ENCODE peak calls at places on chromosomes 7 and 10, in four cellular contexts. O is NCI-H226, I is upper lobe of right lung, Q is fibroblast of gingiva. J is an unnamed sample.

GRCh38 chr7:40380111-40380510 is 245.3 kb downstream of the SUGCT start:
- DNase-seq in O (no peak), I (no peak), Q (no peak), J (no peak)

GRCh38 chr7:50348469-50349162 is 44.1 kb downstream of the IKZF1 start:
- DNase-seq in O (no peak), I (no peak), Q (no peak), J (no peak)

GRCh38 chr7:91247497-91247896 is 16.7 kb upstream of the FZD1 start:
- DNase-seq in O (peak), I (no peak), Q (no peak), J (no peak)

GRCh38 chr7:163298-163695 is 29.1 kb upstream of the FAM20C start:
- DNase-seq in O (no peak), I (peak), Q (no peak), J (no peak)

GRCh38 chr7:38284553-38284952 is 11.1 kb upstream of the TARP start:
- DNase-seq in O (no peak), I (no peak), Q (no peak), J (no peak)

GRCh38 chr10:133113847-133114246 is 26.1 kb downstream of the ADGRA1 start:
- DNase-seq in O (no peak), I (no peak), Q (no peak), J (no peak)

GRCh38 chr7:12749069-12749468 is 61.6 kb downstream of the ARL4A start:
- DNase-seq in O (no peak), I (no peak), Q (no peak), J (no peak)

GRCh38 chr10:102401735-102402511 is 6.4 kb downstream of the NFKB2 start:
- DNase-seq in O (peak), I (peak), Q (no peak), J (no peak)

GRCh38 chr10:75230600-75231038 is 5.1 kb downstream of the COMTD1 start:
- DNase-seq in O (peak), I (peak), Q (peak), J (peak)